ENCODE peak calls at places on chromosomes 2 and 18, in four cellular contexts. F is kidney epithelial cell, S is fibroblast of mammary gland, Y is kidney. T is an unnamed sample.

GRCh38 chr18:53261241-53261640 is 921.2 kb downstream of the DCC start:
- DNase-seq in Y (no peak), F (no peak), S (no peak), T (no peak)

GRCh38 chr2:88554189-88554588 is 73.1 kb downstream of the EIF2AK3 start:
- DNase-seq in F (no peak), S (no peak), Y (no peak), T (no peak)

GRCh38 chr18:50011813-50012445 is 183.0 kb downstream of the MYO5B start:
- DNase-seq in S (peak), F (peak), Y (no peak), T (peak)

GRCh38 chr2:84713441-84713840 is 167.4 kb downstream of the TRABD2A start:
- DNase-seq in S (peak), F (no peak), Y (no peak), T (peak)

GRCh38 chr2:160970052-160970846 is 190.0 kb upstream of the TANK start:
- DNase-seq in S (peak), Y (no peak), F (peak), T (peak)

GRCh38 chr2:19321946-19322345 is 36.5 kb downstream of the OSR1 start:
- DNase-seq in Y (no peak), F (peak), S (peak), T (peak)

GRCh38 chr18:58671941-58672565 is 788 bp downstream of the MALT1 start:
- DNase-seq in Y (no peak), F (no peak), S (peak), T (peak)

GRCh38 chr2:212536385-212537310 is 2.0 kb downstream of the ERBB4 start:
- DNase-seq in S (no peak), F (no peak), Y (peak), T (no peak)

GRCh38 chr2:143150287-143150686 is 21.1 kb downstream of the ARHGAP15 start:
- DNase-seq in F (no peak), S (no peak), Y (no peak), T (no peak)

GRCh38 chr2:76867854-76868253 is 654.3 kb downstream of the LRRTM4 start:
- DNase-seq in F (peak), Y (no peak), S (peak), T (no peak)

GRCh38 chr2:121754851-121755236 is 607 bp upstream of the TSN start:
- DNase-seq in S (no peak), Y (no peak), F (no peak), T (no peak)

GRCh38 chr2:63875143-63875542 is 33.4 kb downstream of the UGP2 start:
- DNase-seq in Y (no peak), S (peak), F (no peak), T (peak)

GRCh38 chr2:65064728-65065552 is 8.7 kb downstream of the CEP68 start:
- DNase-seq in S (peak), F (no peak), Y (no peak), T (peak)

GRCh38 chr18:58843662-58844035 is 21.0 kb upstream of the ZNF532 start:
- DNase-seq in F (no peak), S (no peak), Y (no peak), T (no peak)

GRCh38 chr18:3402962-3403585 is 46.9 kb upstream of the TGIF1 start:
- DNase-seq in F (no peak), S (peak), Y (no peak), T (peak)

GRCh38 chr18:73717570-73717969 is 430.1 kb downstream of the FBXO15 start:
- DNase-seq in Y (no peak), S (peak), F (no peak), T (peak)

GRCh38 chr2:168519534-168520308 is 63.6 kb downstream of the CERS6 start:
- DNase-seq in S (no peak), F (no peak), Y (no peak), T (peak)

GRCh38 chr2:209942936-209943605 is 59.4 kb upstream of the RPE start:
- DNase-seq in S (no peak), F (no peak), Y (no peak), T (no peak)

GRCh38 chr2:228728961-228729360 is 542.1 kb downstream of the PID1 start:
- DNase-seq in Y (no peak), S (no peak), F (no peak), T (peak)

GRCh38 chr18:25076980-25077780 is 274.8 kb downstream of the ZNF521 start:
- DNase-seq in Y (no peak), F (no peak), S (no peak), T (no peak)

GRCh38 chr2:121722479-121722878 is 14.2 kb downstream of the NIFK start:
- DNase-seq in Y (no peak), S (peak), F (no peak), T (peak)

GRCh38 chr2:65299246-65299645 is 71.6 kb downstream of the ACTR2 start:
- DNase-seq in Y (no peak), S (peak), F (no peak), T (no peak)

GRCh38 chr2:13546131-13546530 is 829.4 kb downstream of the TRIB2 start:
- DNase-seq in Y (no peak), F (no peak), S (no peak), T (no peak)

DNA sequence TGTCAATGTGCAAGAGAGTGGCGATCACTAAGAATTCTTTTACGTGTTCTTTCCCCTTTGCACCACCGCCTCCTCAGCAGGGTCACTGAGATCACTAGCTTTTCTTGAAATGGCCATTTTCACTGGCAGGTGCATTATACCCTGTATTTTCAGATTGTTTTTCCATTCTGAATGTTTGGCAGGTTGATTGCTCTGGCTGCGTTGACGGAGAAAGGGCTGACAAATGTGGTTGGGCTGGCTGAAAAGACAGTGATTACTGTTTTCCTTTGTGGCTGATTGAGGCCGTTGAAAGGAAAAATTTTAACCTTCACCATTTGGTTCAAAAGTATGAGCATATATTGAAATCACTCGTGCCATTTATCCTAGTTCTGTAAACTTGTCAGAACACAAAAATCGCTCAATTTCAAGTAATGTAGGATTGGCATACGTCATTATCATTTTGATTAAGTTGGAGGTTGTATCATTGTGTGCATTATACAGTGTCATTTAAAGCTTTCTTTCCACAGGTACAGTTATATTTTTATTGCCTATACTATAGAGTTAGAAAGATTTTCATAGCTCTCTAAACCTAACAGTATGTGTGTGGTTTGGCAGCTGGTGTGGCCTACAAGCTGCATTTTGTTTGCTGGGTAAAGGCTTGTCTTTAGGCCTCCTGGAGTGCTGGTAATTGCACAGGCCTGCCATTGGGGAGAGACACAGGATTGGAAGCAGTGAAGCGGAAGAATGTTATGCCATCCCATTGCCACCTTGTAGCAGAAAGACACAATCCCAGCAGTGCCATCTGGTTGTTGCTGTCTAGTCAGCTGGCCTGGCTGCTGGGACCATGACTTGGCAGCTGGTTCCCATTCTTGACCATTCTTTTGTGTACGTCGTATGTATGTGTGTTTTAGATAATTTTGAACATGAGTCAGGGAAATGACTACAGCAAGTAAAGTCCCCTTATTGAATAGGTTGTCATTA is 36.7 kb downstream of the DYNC1I2 start:
- DNase-seq in F (no peak), Y (no peak), S (peak), T (peak)
- TF ChIP-seq CTCF in F (peak), Y (no peak), S (no peak), T (peak)

GRCh38 chr18:63192885-63193349 is 126.7 kb downstream of the BCL2 start:
- DNase-seq in S (no peak), F (no peak), Y (no peak), T (no peak)
- H3K4me3 ChIP-seq in S (no peak), F (no peak), Y (no peak), T (no peak)

GRCh38 chr2:185955050-185955449 is 216.4 kb downstream of the FSIP2 start:
- DNase-seq in S (no peak), Y (no peak), F (no peak), T (no peak)
- TF ChIP-seq CTCF in S (no peak), Y (no peak), F (no peak), T (no peak)

GRCh38 chr2:241095594-241096290 is 6.3 kb downstream of the MTERF4 start:
- DNase-seq in S (no peak), F (no peak), Y (no peak), T (no peak)

GRCh38 chr2:241094172-241094571 is 7.9 kb downstream of the MTERF4 start:
- DNase-seq in F (no peak), S (no peak), Y (no peak), T (no peak)

GRCh38 chr2:241092677-241093076 is 9.4 kb downstream of the MTERF4 start:
- DNase-seq in S (peak), F (no peak), Y (no peak), T (no peak)

GRCh38 chr2:241096979-241097378 is 5.1 kb downstream of the MTERF4 start:
- DNase-seq in Y (no peak), F (no peak), S (no peak), T (no peak)

GRCh38 chr2:241094924-241095420 is 7.1 kb downstream of the MTERF4 start:
- DNase-seq in F (no peak), S (no peak), Y (no peak), T (no peak)
- H3K4me3 ChIP-seq in F (no peak), S (no peak), Y (no peak), T (no peak)

DNA sequence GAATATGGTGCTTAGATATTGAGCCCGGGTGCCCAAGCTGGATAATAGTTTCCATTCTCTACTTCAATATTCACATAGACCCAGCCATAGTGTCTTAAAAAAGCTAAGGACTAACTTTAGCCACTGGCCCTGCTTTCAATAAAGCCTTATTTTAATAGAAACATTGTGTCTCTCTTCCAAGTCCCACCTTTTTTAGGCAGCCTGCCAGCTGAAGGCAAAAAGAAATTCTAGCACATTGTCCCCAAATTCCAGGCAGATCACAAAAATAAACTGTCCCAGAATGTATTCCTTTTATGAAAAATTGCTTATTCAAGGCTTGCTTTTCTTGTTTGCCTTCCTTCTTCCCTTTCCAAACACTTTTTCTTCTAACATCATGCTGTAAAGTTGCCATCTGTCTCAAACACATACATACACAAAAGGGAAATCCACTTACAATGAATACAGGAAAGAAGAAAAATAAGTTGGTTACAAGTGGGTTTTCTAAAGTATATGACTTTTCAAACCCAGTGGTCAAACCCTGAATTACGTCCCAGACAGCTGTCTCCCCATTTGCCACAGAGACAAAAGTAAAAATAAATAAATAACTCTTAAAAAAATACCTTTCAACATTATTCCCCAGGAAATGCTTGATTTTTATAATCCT is 778.5 kb downstream of the BCL11A start:
- DNase-seq in Y (no peak), S (no peak), F (no peak), T (no peak)
- TF ChIP-seq CTCF in Y (no peak), S (no peak), F (no peak), T (no peak)

GRCh38 chr18:12408247-12408869 is 629 bp downstream of the PRELID3A start:
- DNase-seq in S (peak), Y (no peak), F (no peak), T (peak)

GRCh38 chr18:12406376-12407111 is 1.2 kb upstream of the PRELID3A start:
- DNase-seq in S (no peak), Y (no peak), F (no peak), T (no peak)

GRCh38 chr18:12401881-12402280 is 5.8 kb upstream of the PRELID3A start:
- DNase-seq in S (no peak), Y (no peak), F (no peak), T (no peak)

GRCh38 chr18:12405066-12405465 is 2.7 kb upstream of the PRELID3A start:
- DNase-seq in F (no peak), Y (no peak), S (no peak), T (no peak)

DNA sequence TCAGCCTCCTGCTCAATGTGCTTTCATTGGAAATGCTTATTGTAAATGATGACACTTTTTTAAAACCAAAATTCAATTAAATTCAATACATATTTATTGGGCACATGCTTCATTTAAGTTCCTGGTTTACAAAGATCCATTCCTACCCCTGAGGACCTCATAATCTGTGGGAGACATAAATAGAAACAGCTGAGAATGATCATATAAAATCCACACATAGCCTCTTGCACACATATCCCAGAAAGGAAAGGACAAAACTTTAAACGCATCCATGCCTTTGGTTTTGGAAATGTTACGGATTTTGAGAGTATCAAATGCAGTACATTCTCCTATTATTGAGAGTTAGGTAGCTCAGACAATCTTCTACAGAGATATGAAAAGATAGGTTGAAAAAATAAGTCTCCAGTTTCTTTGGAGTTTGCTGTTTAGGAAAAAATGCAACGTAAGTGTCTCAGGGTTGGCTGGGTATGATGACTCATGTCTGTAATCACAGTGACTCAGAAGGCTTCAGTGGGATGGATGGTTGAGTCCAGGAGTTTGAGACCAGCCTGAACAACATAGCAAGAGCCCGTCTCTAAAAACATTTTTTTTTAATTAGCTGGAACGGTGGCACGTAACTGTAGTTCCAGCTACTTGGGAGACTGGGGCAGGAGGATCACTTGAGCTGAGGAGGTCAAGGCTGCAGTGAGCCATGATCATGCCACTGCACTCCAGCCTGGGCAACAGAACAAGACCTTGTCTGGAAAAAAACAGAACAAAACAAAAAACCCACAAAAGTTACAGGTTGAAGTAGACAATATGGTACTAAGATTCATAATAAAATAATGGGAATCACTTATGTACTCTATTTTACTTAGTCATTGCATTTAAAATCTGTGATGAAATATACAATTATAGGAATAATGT is 3.9 kb upstream of the PRELID3A start:
- DNase-seq in F (peak), S (peak), Y (no peak), T (peak)
- H3K4me3 ChIP-seq in F (no peak), S (no peak), Y (no peak), T (no peak)

GRCh38 chr2:174117951-174118930 is 130.1 kb downstream of the OLA1 start:
- DNase-seq in S (peak), Y (no peak), F (no peak), T (peak)
- TF ChIP-seq CTCF in S (no peak), Y (no peak), F (no peak), T (no peak)

DNA sequence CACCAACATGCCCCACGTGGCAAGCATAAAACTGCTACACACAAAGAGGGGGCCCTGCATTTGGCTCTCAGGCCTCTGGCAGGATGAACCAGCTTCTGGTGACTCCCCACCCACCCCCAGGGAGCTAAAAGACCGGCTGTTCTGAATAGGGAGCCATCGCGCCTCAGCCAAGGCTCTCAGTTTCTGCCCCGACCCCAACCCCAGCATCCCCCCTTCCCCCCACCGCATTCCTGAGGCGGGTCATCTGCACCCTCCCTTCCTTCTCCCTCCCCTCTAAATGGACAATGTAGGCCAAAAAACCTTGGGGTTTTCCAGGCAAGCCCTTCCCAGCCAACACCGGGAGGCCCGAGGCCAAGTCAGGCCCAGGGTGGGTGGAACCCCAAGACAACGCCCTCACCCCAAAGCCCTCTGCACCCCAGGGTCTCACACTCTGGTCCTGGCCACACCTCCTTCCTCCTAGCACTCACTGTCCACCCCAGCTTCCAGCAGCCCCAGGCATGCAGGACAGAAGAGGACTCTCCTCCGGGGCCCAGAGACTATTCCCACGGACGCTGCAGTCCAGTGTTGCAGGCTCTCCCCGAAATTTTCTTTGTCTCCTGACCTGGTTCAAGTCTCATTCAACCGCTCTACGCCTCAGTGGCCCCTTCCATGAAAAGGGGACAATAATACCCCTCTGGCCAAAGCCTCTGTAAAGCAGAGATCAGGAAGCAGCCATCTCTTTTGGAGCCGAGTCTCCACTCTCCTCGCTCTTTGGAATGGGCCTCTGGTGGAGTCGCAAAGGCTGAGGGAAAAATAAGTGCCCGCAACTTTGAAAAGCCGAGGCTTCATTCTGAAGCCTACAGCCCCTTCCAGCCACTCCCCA is 5.5 kb downstream of the CYP26B1 start:
- DNase-seq in S (no peak), F (no peak), Y (no peak), T (no peak)
- H3K4me3 ChIP-seq in S (no peak), F (no peak), Y (no peak), T (no peak)

GRCh38 chr2:233714164-233714563 is 1.5 kb downstream of the UGT1A5 start:
- DNase-seq in Y (no peak), F (no peak), S (no peak), T (no peak)

GRCh38 chr2:233713262-233713615 is 532 bp downstream of the UGT1A5 start:
- DNase-seq in F (no peak), S (no peak), Y (no peak), T (no peak)

GRCh38 chr2:233708942-233709341 is 3.8 kb upstream of the UGT1A5 start:
- DNase-seq in F (no peak), Y (no peak), S (peak), T (no peak)

GRCh38 chr2:233712596-233713261 is at the start of gene UGT1A5:
- DNase-seq in Y (no peak), F (no peak), S (no peak), T (no peak)

DNA sequence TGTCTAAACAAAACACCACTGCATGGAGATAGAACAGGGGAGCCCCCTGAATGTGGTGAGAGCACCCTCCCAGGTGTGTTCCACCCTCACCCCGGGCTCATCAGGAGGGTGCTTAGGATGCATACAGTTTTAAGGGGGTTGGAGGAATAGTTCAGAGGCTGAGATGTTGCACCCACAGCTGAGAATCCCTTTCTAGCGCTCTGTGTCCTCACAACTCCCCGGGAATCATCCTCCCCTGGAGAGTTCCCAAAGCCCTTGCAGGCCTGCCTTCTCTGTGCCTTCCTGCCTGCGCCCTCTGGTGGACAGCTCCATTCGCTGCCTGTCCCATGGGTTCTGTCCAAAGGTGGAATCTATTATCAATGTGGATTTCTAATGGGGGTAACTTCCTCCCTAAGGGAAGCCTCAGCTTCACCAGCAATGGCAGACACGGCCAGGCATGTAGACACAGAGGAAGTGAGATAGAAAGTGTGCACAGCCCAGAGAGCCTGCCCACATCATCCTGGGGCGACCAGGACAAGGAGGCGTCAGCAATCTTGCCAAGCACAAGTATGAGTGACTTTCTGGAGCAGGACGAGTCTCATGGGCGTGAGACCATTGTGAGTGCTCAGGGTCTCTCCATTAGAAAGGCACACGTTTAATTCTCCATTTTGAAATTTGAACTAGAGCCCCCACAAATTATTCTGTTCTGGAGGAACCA is 1.2 kb upstream of the UGT1A5 start:
- DNase-seq in S (peak), Y (peak), F (peak), T (peak)
- TF ChIP-seq CTCF in S (peak), Y (peak), F (peak), T (peak)

GRCh38 chr2:144509548-144510205 is 10.2 kb downstream of the ZEB2 start:
- DNase-seq in S (no peak), F (no peak), Y (no peak), T (peak)
- H3K4me3 ChIP-seq in S (no peak), F (no peak), Y (no peak), T (peak)

T was measured in AG10803.